ENCODE peak calls at places on chromosomes 11 and 22, in four cellular contexts. One of them, this sample, is unnamed.

GRCh38 chr11:69814411-69814810 is 4.8 kb downstream of the FGF3 start:
- DNase-seq in cardiac muscle cell: no peak
- DNase-seq in iPS DF 6.9: no peak
- DNase-seq in CD4-positive, CD25-positive, alpha-beta regulatory T cell: no peak
- DNase-seq in this sample: no peak

GRCh38 chr22:22661275-22661674 is 16.9 kb downstream of the GGTLC2 start:
- DNase-seq in cardiac muscle cell: no peak
- DNase-seq in iPS DF 6.9: no peak
- DNase-seq in CD4-positive, CD25-positive, alpha-beta regulatory T cell: no peak
- DNase-seq in this sample: no peak

GRCh38 chr22:45284705-45285305 is at the start of gene UPK3A:
- DNase-seq in cardiac muscle cell: peak; percentile 88
- DNase-seq in iPS DF 6.9: no peak
- DNase-seq in CD4-positive, CD25-positive, alpha-beta regulatory T cell: peak; percentile 63
- DNase-seq in this sample: peak; percentile 80

GRCh38 chr22:22235564-22235963 is 9.0 kb upstream of the VPREB1 start:
- DNase-seq in cardiac muscle cell: no peak
- DNase-seq in iPS DF 6.9: peak; percentile 31
- DNase-seq in CD4-positive, CD25-positive, alpha-beta regulatory T cell: no peak
- DNase-seq in this sample: no peak

GRCh38 chr11:6686006-6686405 is 2.9 kb upstream of the MRPL17 start:
- DNase-seq in cardiac muscle cell: no peak
- DNase-seq in iPS DF 6.9: no peak
- DNase-seq in CD4-positive, CD25-positive, alpha-beta regulatory T cell: no peak
- DNase-seq in this sample: no peak

GRCh38 chr22:31605851-31606585 is 56.0 kb downstream of the PISD start:
- DNase-seq in cardiac muscle cell: no peak
- DNase-seq in iPS DF 6.9: no peak
- DNase-seq in CD4-positive, CD25-positive, alpha-beta regulatory T cell: no peak
- DNase-seq in this sample: peak; percentile 17

GRCh38 chr11:123608945-123609344 is 45.5 kb downstream of the SCN3B start:
- DNase-seq in cardiac muscle cell: no peak
- DNase-seq in iPS DF 6.9: no peak
- DNase-seq in CD4-positive, CD25-positive, alpha-beta regulatory T cell: no peak
- DNase-seq in this sample: no peak

GRCh38 chr11:112320668-112321067 is 60.0 kb upstream of the PLET1 start:
- DNase-seq in cardiac muscle cell: peak; percentile 50
- DNase-seq in iPS DF 6.9: no peak
- DNase-seq in CD4-positive, CD25-positive, alpha-beta regulatory T cell: no peak
- DNase-seq in this sample: peak; percentile 82

GRCh38 chr11:75241906-75242644 is 1.5 kb downstream of the TPBGL start:
- DNase-seq in cardiac muscle cell: no peak
- DNase-seq in iPS DF 6.9: no peak
- DNase-seq in CD4-positive, CD25-positive, alpha-beta regulatory T cell: no peak
- DNase-seq in this sample: no peak

GRCh38 chr11:96426356-96427103 is 36.7 kb downstream of the JRKL start:
- DNase-seq in cardiac muscle cell: peak; percentile 55
- DNase-seq in iPS DF 6.9: peak; percentile 25
- DNase-seq in CD4-positive, CD25-positive, alpha-beta regulatory T cell: no peak
- DNase-seq in this sample: no peak

GRCh38 chr11:107592813-107593212 is 1.9 kb downstream of the ELMOD1 start:
- DNase-seq in cardiac muscle cell: no peak
- DNase-seq in iPS DF 6.9: no peak
- DNase-seq in CD4-positive, CD25-positive, alpha-beta regulatory T cell: no peak
- DNase-seq in this sample: no peak

GRCh38 chr11:57491371-57492061 is 24.0 kb downstream of the SLC43A1 start:
- DNase-seq in cardiac muscle cell: peak; percentile 42
- DNase-seq in iPS DF 6.9: no peak
- DNase-seq in CD4-positive, CD25-positive, alpha-beta regulatory T cell: peak; percentile 15
- DNase-seq in this sample: no peak

GRCh38 chr11:76807206-76807875 is 24.2 kb downstream of the TSKU start:
- DNase-seq in cardiac muscle cell: peak; percentile 92
- DNase-seq in iPS DF 6.9: peak; percentile 85
- DNase-seq in CD4-positive, CD25-positive, alpha-beta regulatory T cell: peak; percentile 10
- DNase-seq in this sample: peak; percentile 84

GRCh38 chr11:888290-889212 is 22.1 kb downstream of the CHID1 start:
- DNase-seq in cardiac muscle cell: no peak
- DNase-seq in iPS DF 6.9: no peak
- DNase-seq in CD4-positive, CD25-positive, alpha-beta regulatory T cell: no peak
- DNase-seq in this sample: no peak
- H3K9me3 ChIP-seq in cardiac muscle cell: no peaks in the 10 kb centered on the region
- H3K9me3 ChIP-seq in iPS DF 6.9: no peaks in the 10 kb centered on the region
- H3K9me3 ChIP-seq in CD4-positive, CD25-positive, alpha-beta regulatory T cell: no peaks in the 10 kb centered on the region
- H3K9me3 ChIP-seq in this sample: no peaks in the 10 kb centered on the region

DNA sequence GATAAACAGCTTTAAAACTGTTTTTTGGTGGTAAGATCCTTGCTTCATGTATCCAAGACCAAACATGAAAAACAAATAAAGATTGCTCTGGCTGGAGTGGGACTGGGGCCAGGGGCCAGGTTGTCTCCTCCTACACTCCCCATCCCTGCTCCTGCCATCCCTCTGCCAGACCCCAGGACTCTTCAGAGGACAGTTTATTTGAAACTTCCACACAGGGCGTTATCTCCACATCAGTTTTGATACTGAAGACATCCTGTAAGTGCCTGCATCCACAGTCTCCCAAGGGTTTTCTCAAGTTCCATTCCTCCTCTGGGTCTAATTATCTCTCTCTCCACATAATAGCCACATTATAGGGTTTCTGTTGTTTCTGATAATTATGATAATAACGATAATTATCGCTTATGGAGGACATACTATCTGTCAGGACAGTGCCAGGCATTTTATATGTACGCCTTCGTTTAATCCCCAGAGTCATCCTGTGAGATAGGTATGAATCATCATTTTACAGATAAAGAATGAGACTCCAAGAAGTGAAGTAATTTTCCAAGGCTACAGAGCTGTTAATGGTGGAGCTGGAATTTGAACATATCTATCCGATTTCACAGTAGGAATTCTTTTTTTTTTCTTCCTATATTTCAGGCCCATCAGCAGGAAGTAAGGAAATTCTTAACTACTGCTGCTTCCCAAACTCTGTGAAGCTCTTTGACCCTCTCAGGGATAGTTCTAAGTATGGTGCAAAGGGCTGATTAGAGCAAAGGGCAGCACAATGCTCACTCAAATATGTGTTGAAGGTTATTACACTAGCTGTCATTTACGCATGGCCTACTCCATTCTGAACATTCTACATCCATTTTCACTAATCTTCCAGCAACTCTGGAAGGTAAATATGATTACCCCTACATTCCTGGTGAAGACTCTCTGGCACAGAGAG is 488.0 kb upstream of the CCDC90B start:
- DNase-seq in cardiac muscle cell: no peak
- DNase-seq in iPS DF 6.9: no peak
- DNase-seq in CD4-positive, CD25-positive, alpha-beta regulatory T cell: no peak
- DNase-seq in this sample: no peak
- H3K9me3 ChIP-seq in cardiac muscle cell: no peaks in the 10 kb centered on the region
- H3K9me3 ChIP-seq in iPS DF 6.9: no peaks in the 10 kb centered on the region
- H3K9me3 ChIP-seq in CD4-positive, CD25-positive, alpha-beta regulatory T cell: no peaks in the 10 kb centered on the region
- H3K9me3 ChIP-seq in this sample: no peaks in the 10 kb centered on the region

GRCh38 chr22:49307071-49307830 is 520.4 kb downstream of the BRD1 start:
- DNase-seq in cardiac muscle cell: no peak
- DNase-seq in iPS DF 6.9: no peak
- DNase-seq in CD4-positive, CD25-positive, alpha-beta regulatory T cell: no peak
- DNase-seq in this sample: no peak

GRCh38 chr22:49305215-49305965 is 522.3 kb downstream of the BRD1 start:
- DNase-seq in cardiac muscle cell: peak; percentile 78
- DNase-seq in iPS DF 6.9: no peak
- DNase-seq in CD4-positive, CD25-positive, alpha-beta regulatory T cell: peak; percentile 19
- DNase-seq in this sample: peak; percentile 51

GRCh38 chr22:49307870-49308269 is 519.8 kb downstream of the BRD1 start:
- DNase-seq in cardiac muscle cell: no peak
- DNase-seq in iPS DF 6.9: no peak
- DNase-seq in CD4-positive, CD25-positive, alpha-beta regulatory T cell: no peak
- DNase-seq in this sample: no peak

GRCh38 chr22:49305966-49306631 is 521.6 kb downstream of the BRD1 start:
- DNase-seq in cardiac muscle cell: no peak
- DNase-seq in iPS DF 6.9: no peak
- DNase-seq in CD4-positive, CD25-positive, alpha-beta regulatory T cell: no peak
- DNase-seq in this sample: no peak

DNA sequence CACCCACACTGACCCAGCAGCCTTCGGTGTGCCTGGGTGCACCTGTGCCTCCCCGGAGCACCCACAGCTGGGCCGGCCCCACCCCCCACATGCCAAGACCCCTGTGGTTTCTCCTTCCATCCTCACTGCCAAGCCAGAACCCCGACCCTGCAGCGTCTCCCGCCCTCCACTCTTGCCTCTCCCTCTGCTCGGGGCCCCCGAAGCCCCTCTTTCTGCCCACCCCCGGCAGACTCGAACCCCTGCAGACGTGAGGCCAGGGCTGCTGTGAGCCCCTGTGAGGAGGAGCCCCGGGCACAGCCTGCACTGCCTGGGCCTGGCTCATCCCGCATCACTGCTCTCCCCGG is 521.1 kb downstream of the BRD1 start:
- DNase-seq in cardiac muscle cell: no peak
- DNase-seq in iPS DF 6.9: no peak
- DNase-seq in CD4-positive, CD25-positive, alpha-beta regulatory T cell: no peak
- DNase-seq in this sample: no peak
- H3K9me3 ChIP-seq in cardiac muscle cell: no peaks in the 10 kb centered on the region
- H3K9me3 ChIP-seq in iPS DF 6.9: peaks cover 34% of the 10 kb centered on the region
- H3K9me3 ChIP-seq in CD4-positive, CD25-positive, alpha-beta regulatory T cell: no peaks in the 10 kb centered on the region
- H3K9me3 ChIP-seq in this sample: peaks cover 2% of the 10 kb centered on the region

GRCh38 chr11:46698597-46698996 is 1.8 kb downstream of the ARHGAP1 start:
- DNase-seq in cardiac muscle cell: no peak
- DNase-seq in iPS DF 6.9: no peak
- DNase-seq in CD4-positive, CD25-positive, alpha-beta regulatory T cell: no peak
- DNase-seq in this sample: no peak

GRCh38 chr11:46695345-46696211 is 4.8 kb downstream of the ARHGAP1 start:
- DNase-seq in cardiac muscle cell: no peak
- DNase-seq in iPS DF 6.9: no peak
- DNase-seq in CD4-positive, CD25-positive, alpha-beta regulatory T cell: no peak
- DNase-seq in this sample: no peak

GRCh38 chr11:46697303-46697702 is 3.1 kb downstream of the ARHGAP1 start:
- DNase-seq in cardiac muscle cell: peak; percentile 73
- DNase-seq in iPS DF 6.9: no peak
- DNase-seq in CD4-positive, CD25-positive, alpha-beta regulatory T cell: no peak
- DNase-seq in this sample: no peak

GRCh38 chr11:46696212-46696558 is 4.2 kb downstream of the ARHGAP1 start:
- DNase-seq in cardiac muscle cell: no peak
- DNase-seq in iPS DF 6.9: no peak
- DNase-seq in CD4-positive, CD25-positive, alpha-beta regulatory T cell: no peak
- DNase-seq in this sample: no peak

GRCh38 chr11:46697723-46698122 is 2.7 kb downstream of the ARHGAP1 start:
- DNase-seq in cardiac muscle cell: no peak
- DNase-seq in iPS DF 6.9: no peak
- DNase-seq in CD4-positive, CD25-positive, alpha-beta regulatory T cell: no peak
- DNase-seq in this sample: no peak
- H3K9me3 ChIP-seq in cardiac muscle cell: no peaks in the 10 kb centered on the region
- H3K9me3 ChIP-seq in iPS DF 6.9: no peaks in the 10 kb centered on the region
- H3K9me3 ChIP-seq in CD4-positive, CD25-positive, alpha-beta regulatory T cell: no peaks in the 10 kb centered on the region
- H3K9me3 ChIP-seq in this sample: no peaks in the 10 kb centered on the region

GRCh38 chr11:55806248-55806647 is 4.9 kb upstream of the OR5L1 start:
- DNase-seq in cardiac muscle cell: no peak
- DNase-seq in iPS DF 6.9: no peak
- DNase-seq in CD4-positive, CD25-positive, alpha-beta regulatory T cell: no peak
- DNase-seq in this sample: no peak
- H3K9me3 ChIP-seq in cardiac muscle cell: no peaks in the 10 kb centered on the region
- H3K9me3 ChIP-seq in iPS DF 6.9: peaks cover 2% of the 10 kb centered on the region
- H3K9me3 ChIP-seq in CD4-positive, CD25-positive, alpha-beta regulatory T cell: peaks cover 14% of the 10 kb centered on the region
- H3K9me3 ChIP-seq in this sample: peaks cover 9% of the 10 kb centered on the region

DNA sequence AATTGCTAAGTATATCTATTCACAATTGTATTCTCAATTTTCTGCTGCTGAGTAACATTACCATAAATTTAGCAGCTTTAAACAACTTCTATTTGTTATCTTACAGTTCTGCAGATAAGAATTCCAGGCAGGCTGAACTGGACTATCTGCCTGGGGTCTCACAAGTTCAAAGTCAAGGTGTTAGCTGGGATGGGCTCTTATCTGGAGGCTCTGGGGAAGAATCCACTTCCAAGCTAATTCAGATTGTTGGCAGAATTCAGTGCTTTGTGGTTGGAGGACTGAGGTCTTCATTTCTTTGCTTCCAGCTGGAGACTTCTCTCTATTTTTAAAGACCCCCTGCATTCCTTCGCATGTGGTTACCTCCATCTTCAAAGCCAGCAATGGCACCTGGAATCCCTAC is 329.9 kb upstream of the ISX start:
- DNase-seq in cardiac muscle cell: no peak
- DNase-seq in iPS DF 6.9: no peak
- DNase-seq in CD4-positive, CD25-positive, alpha-beta regulatory T cell: no peak
- DNase-seq in this sample: no peak
- H3K9me3 ChIP-seq in cardiac muscle cell: no peaks in the 10 kb centered on the region
- H3K9me3 ChIP-seq in iPS DF 6.9: no peaks in the 10 kb centered on the region
- H3K9me3 ChIP-seq in CD4-positive, CD25-positive, alpha-beta regulatory T cell: no peaks in the 10 kb centered on the region
- H3K9me3 ChIP-seq in this sample: no peaks in the 10 kb centered on the region

GRCh38 chr11:2655834-2656622 is 43.8 kb downstream of the KCNQ1OT1 start:
- DNase-seq in cardiac muscle cell: no peak
- DNase-seq in iPS DF 6.9: no peak
- DNase-seq in CD4-positive, CD25-positive, alpha-beta regulatory T cell: no peak
- DNase-seq in this sample: no peak

GRCh38 chr11:2656859-2657258 is 42.9 kb downstream of the KCNQ1OT1 start:
- DNase-seq in cardiac muscle cell: no peak
- DNase-seq in iPS DF 6.9: no peak
- DNase-seq in CD4-positive, CD25-positive, alpha-beta regulatory T cell: no peak
- DNase-seq in this sample: no peak

GRCh38 chr11:2652857-2653643 is 46.7 kb downstream of the KCNQ1OT1 start:
- DNase-seq in cardiac muscle cell: no peak
- DNase-seq in iPS DF 6.9: no peak
- DNase-seq in CD4-positive, CD25-positive, alpha-beta regulatory T cell: no peak
- DNase-seq in this sample: no peak

GRCh38 chr11:2653930-2654739 is 45.7 kb downstream of the KCNQ1OT1 start:
- DNase-seq in cardiac muscle cell: no peak
- DNase-seq in iPS DF 6.9: no peak
- DNase-seq in CD4-positive, CD25-positive, alpha-beta regulatory T cell: no peak
- DNase-seq in this sample: no peak

DNA sequence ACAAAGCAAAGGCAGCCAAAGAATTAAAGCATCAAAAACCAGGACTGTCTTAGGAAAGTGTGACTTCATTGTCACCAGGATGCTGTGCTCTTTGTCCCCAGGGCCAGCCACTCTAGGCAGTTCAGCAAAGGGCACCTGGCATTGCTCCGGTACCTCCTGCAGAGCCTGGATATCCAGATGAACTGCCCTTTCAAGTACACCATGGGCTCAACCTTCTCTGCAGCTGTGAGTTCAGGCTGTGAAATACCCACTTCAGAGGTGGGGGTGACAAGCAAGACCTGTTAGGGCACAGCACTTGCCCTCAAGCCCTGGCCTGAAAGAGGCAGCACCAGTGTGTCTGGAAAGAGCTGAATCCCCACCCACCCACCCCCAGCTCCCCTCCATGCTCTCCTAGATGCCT is 44.5 kb downstream of the KCNQ1OT1 start:
- DNase-seq in cardiac muscle cell: no peak
- DNase-seq in iPS DF 6.9: no peak
- DNase-seq in CD4-positive, CD25-positive, alpha-beta regulatory T cell: no peak
- DNase-seq in this sample: no peak
- H3K9me3 ChIP-seq in cardiac muscle cell: peaks cover 2% of the 10 kb centered on the region
- H3K9me3 ChIP-seq in iPS DF 6.9: peaks cover 16% of the 10 kb centered on the region
- H3K9me3 ChIP-seq in CD4-positive, CD25-positive, alpha-beta regulatory T cell: peaks cover 10% of the 10 kb centered on the region
- H3K9me3 ChIP-seq in this sample: peaks cover 5% of the 10 kb centered on the region

This sample was measured in lung.